ENCODE peak calls at places on chromosomes 4 and X, in four cellular contexts. One of them, this sample, is unnamed.

GRCh38 chr4:154506253-154506652 is 14.7 kb upstream of the DCHS2 start:
- DNase-seq in GM20000: peak; percentile 42
- DNase-seq in HFFc6: peak; percentile 30
- DNase-seq in cardiac muscle cell: peak; percentile 59
- DNase-seq in this sample: no peak

GRCh38 chr4:138455097-138455496 is 212.9 kb upstream of the SLC7A11 start:
- DNase-seq in GM20000: no peak
- DNase-seq in HFFc6: no peak
- DNase-seq in cardiac muscle cell: no peak
- DNase-seq in this sample: no peak

GRCh38 chr4:158530391-158530790 is 8.7 kb downstream of the RXFP1 start:
- DNase-seq in HFFc6: no peak
- DNase-seq in cardiac muscle cell: no peak
- DNase-seq in GM20000: no peak
- DNase-seq in this sample: no peak

GRCh38 chrX:68416592-68416991 is 16.7 kb downstream of the OPHN1 start:
- DNase-seq in HFFc6: no peak
- DNase-seq in cardiac muscle cell: no peak
- DNase-seq in GM20000: no peak
- DNase-seq in this sample: no peak

GRCh38 chr4:185343726-185344581 is 51.8 kb downstream of the LRP2BP start:
- DNase-seq in HFFc6: peak; percentile 28
- DNase-seq in cardiac muscle cell: no peak
- DNase-seq in GM20000: no peak
- DNase-seq in this sample: no peak

GRCh38 chr4:26621366-26621765 is 37.5 kb downstream of the TBC1D19 start:
- DNase-seq in GM20000: no peak
- DNase-seq in cardiac muscle cell: no peak
- DNase-seq in HFFc6: no peak
- DNase-seq in this sample: no peak

GRCh38 chr4:133394971-133395627 is 246.0 kb downstream of the PCDH10 start:
- DNase-seq in GM20000: no peak
- DNase-seq in cardiac muscle cell: no peak
- DNase-seq in HFFc6: no peak
- DNase-seq in this sample: no peak

GRCh38 chrX:110420771-110421498 is 62.3 kb downstream of the RTL9 start:
- DNase-seq in GM20000: no peak
- DNase-seq in cardiac muscle cell: no peak
- DNase-seq in HFFc6: no peak
- DNase-seq in this sample: peak; percentile 22

GRCh38 chr4:185096032-185096653 is 46.9 kb upstream of the SLC25A4 start:
- DNase-seq in GM20000: peak; percentile 50
- DNase-seq in cardiac muscle cell: peak; percentile 52
- DNase-seq in HFFc6: peak; percentile 13
- DNase-seq in this sample: peak; percentile 50

GRCh38 chrX:115912372-115912897 is 258.1 kb upstream of the AGTR2 start:
- DNase-seq in GM20000: peak; percentile 9
- DNase-seq in HFFc6: no peak
- DNase-seq in cardiac muscle cell: no peak
- DNase-seq in this sample: no peak
- TF ChIP-seq CTCF in GM20000: no peak
- TF ChIP-seq CTCF in HFFc6: no peak
- TF ChIP-seq CTCF in cardiac muscle cell: no peak
- TF ChIP-seq CTCF in this sample: peak; percentile 57

DNA sequence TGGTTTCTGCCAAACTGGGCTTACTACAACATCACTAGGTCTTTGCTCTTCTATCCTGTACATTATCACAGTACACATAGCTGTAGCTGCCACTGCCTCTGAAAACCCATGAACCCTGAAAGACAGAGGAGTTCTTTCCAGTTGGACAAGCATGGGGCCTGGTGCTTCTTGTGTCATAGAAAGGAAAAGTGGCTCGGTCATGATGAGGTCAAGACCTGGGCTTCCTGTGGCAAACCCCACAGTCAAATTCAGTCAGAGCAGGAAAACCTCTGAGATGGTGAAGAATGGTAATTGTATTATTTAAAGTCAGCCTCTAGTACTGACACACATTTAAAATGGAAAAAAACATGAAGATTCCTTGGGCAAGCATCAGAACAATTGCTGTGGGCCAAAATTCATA is 133.3 kb upstream of the PRPS2 start:
- DNase-seq in cardiac muscle cell: no peak
- DNase-seq in GM20000: peak; percentile 5
- DNase-seq in HFFc6: no peak
- DNase-seq in this sample: peak; percentile 7
- TF ChIP-seq CTCF in cardiac muscle cell: no peak
- TF ChIP-seq CTCF in GM20000: no peak
- TF ChIP-seq CTCF in HFFc6: no peak
- TF ChIP-seq CTCF in this sample: no peak

DNA sequence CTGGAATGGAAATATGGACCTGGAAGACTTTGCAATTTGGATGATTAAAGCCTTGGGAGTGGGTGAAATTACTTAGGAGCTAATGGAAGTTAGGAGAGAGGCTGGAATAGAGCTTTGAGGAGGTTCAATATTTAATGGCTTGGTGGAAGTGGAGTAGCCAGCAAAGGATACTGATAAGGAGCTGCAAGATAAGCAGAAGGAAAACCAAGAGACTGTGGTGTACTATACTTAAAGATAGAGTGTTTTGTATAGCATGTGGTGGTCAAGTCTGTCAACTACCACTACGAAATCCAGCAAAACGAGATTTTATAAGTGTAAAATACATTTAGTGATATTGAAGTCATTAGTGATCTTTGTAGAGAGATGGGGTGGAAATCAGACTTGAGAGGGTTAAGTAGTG is 54.0 kb upstream of the TMLHE start:
- DNase-seq in HFFc6: no peak
- DNase-seq in GM20000: no peak
- DNase-seq in cardiac muscle cell: no peak
- DNase-seq in this sample: no peak
- TF ChIP-seq CTCF in HFFc6: no peak
- TF ChIP-seq CTCF in GM20000: no peak
- TF ChIP-seq CTCF in cardiac muscle cell: no peak
- TF ChIP-seq CTCF in this sample: no peak

GRCh38 chrX:56764153-56764974 is 35.3 kb downstream of the NBDY start:
- DNase-seq in GM20000: peak; percentile 67
- DNase-seq in HFFc6: peak; percentile 51
- DNase-seq in cardiac muscle cell: peak; percentile 41
- DNase-seq in this sample: peak; percentile 74
- TF ChIP-seq CTCF in GM20000: peak; percentile 19
- TF ChIP-seq CTCF in HFFc6: peak; percentile 74
- TF ChIP-seq CTCF in cardiac muscle cell: peak; percentile 50
- TF ChIP-seq CTCF in this sample: peak; percentile 66

DNA sequence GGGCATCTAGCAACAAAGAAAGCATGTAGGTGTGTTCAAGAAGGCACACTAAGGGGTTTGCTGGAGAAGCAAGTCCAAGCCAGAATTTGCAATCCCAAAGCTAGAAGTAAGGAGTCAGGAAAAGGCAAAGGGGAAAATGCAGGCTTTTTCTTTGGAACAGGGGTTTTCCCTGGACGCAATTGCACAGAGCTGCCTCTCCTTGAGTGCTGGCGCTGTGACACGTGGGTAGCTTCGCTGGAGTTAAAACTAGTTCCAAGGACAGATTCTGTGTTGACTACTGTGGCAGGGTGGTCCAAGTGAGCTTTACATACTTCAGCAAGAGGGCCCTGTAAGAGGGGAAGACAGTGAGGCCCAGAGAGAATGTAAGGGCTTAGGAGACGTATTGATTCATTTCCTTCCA is 277.1 kb downstream of the ADGRA3 start:
- DNase-seq in HFFc6: no peak
- DNase-seq in GM20000: no peak
- DNase-seq in cardiac muscle cell: peak; percentile 50
- DNase-seq in this sample: no peak
- TF ChIP-seq CTCF in HFFc6: peak; percentile 26
- TF ChIP-seq CTCF in GM20000: no peak
- TF ChIP-seq CTCF in cardiac muscle cell: peak; percentile 30
- TF ChIP-seq CTCF in this sample: no peak

DNA sequence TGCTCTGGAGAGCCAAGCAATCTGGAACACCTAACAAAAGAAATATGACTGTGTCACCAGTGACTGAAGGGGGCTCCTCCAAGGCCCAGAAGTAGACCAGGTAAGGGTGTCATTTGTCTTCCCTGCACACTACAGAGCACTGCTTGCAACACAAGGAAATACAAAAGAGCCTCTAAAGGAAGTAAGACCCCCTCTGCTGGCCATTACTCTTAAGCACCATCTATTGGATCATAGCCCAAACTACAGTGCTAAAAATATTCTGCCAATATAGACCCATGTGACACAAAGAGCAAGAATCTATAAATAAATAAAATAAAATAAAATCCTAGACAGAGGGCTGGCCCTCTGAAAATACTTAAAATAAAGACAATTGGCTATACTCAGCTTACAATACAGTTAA is 528.7 kb downstream of the TMA16 start:
- DNase-seq in HFFc6: no peak
- DNase-seq in GM20000: no peak
- DNase-seq in cardiac muscle cell: no peak
- DNase-seq in this sample: no peak
- TF ChIP-seq CTCF in HFFc6: no peak
- TF ChIP-seq CTCF in GM20000: no peak
- TF ChIP-seq CTCF in cardiac muscle cell: no peak
- TF ChIP-seq CTCF in this sample: no peak

GRCh38 chr4:186813377-186814068 is 89.9 kb upstream of the FAT1 start:
- DNase-seq in GM20000: no peak
- DNase-seq in cardiac muscle cell: no peak
- DNase-seq in HFFc6: no peak
- DNase-seq in this sample: no peak
- TF ChIP-seq CTCF in GM20000: no peak
- TF ChIP-seq CTCF in cardiac muscle cell: no peak
- TF ChIP-seq CTCF in HFFc6: no peak
- TF ChIP-seq CTCF in this sample: no peak

GRCh38 chrX:137929951-137930350 is 364.0 kb downstream of the ZIC3 start:
- DNase-seq in HFFc6: no peak
- DNase-seq in GM20000: no peak
- DNase-seq in cardiac muscle cell: no peak
- DNase-seq in this sample: no peak

GRCh38 chrX:137930562-137930961 is 364.6 kb downstream of the ZIC3 start:
- DNase-seq in HFFc6: no peak
- DNase-seq in GM20000: no peak
- DNase-seq in cardiac muscle cell: no peak
- DNase-seq in this sample: no peak

GRCh38 chrX:137926090-137926489 is 360.2 kb downstream of the ZIC3 start:
- DNase-seq in cardiac muscle cell: peak; percentile 39
- DNase-seq in HFFc6: no peak
- DNase-seq in GM20000: no peak
- DNase-seq in this sample: no peak
- TF ChIP-seq CTCF in cardiac muscle cell: no peak
- TF ChIP-seq CTCF in HFFc6: no peak
- TF ChIP-seq CTCF in GM20000: no peak
- TF ChIP-seq CTCF in this sample: no peak

This sample was measured in GM13976.